ENCODE peak calls at places on chromosomes 3 and 15, in five cellular contexts. One of them, this sample, is unnamed.

GRCh38 chr3:60028243-60028642 is 978.4 kb upstream of the CFAP20DC start:
- DNase-seq in NCI-H1105 treated with DMSO at 0.1 percent for 48 hours: no peak
- DNase-seq in stimulated activated CD8-positive, alpha-beta memory T cell treated with anti-CD3 and anti-CD28 coated beads, Interleukin-12 subunit alpha, Interleukin-12 subunit beta, amount 100 ng/mL, for 4 hours: no peak
- DNase-seq in foreskin fibroblast: no peak
- DNase-seq in ELF-1: no peak
- DNase-seq in this sample: no peak

GRCh38 chr15:80179025-80179759 is 26.4 kb downstream of the FAH start:
- DNase-seq in foreskin fibroblast: peak
- DNase-seq in NCI-H1105 treated with DMSO at 0.1 percent for 48 hours: no peak
- DNase-seq in ELF-1: no peak
- DNase-seq in stimulated activated CD8-positive, alpha-beta memory T cell treated with anti-CD3 and anti-CD28 coated beads, Interleukin-12 subunit alpha, Interleukin-12 subunit beta, amount 100 ng/mL, for 4 hours: no peak
- DNase-seq in this sample: no peak

GRCh38 chr3:35137612-35138011 is 501.7 kb upstream of the ARPP21 start:
- DNase-seq in foreskin fibroblast: no peak
- DNase-seq in ELF-1: no peak
- DNase-seq in NCI-H1105 treated with DMSO at 0.1 percent for 48 hours: no peak
- DNase-seq in stimulated activated CD8-positive, alpha-beta memory T cell treated with anti-CD3 and anti-CD28 coated beads, Interleukin-12 subunit alpha, Interleukin-12 subunit beta, amount 100 ng/mL, for 4 hours: no peak
- DNase-seq in this sample: no peak

GRCh38 chr3:32890420-32891276 is 60.8 kb upstream of the CCR4 start:
- DNase-seq in foreskin fibroblast: no peak
- DNase-seq in ELF-1: no peak
- DNase-seq in stimulated activated CD8-positive, alpha-beta memory T cell treated with anti-CD3 and anti-CD28 coated beads, Interleukin-12 subunit alpha, Interleukin-12 subunit beta, amount 100 ng/mL, for 4 hours: no peak
- DNase-seq in NCI-H1105 treated with DMSO at 0.1 percent for 48 hours: no peak
- DNase-seq in this sample: no peak

GRCh38 chr3:126341755-126342150 is 15.5 kb downstream of the KLF15 start:
- DNase-seq in stimulated activated CD8-positive, alpha-beta memory T cell treated with anti-CD3 and anti-CD28 coated beads, Interleukin-12 subunit alpha, Interleukin-12 subunit beta, amount 100 ng/mL, for 4 hours: no peak
- DNase-seq in NCI-H1105 treated with DMSO at 0.1 percent for 48 hours: no peak
- DNase-seq in foreskin fibroblast: no peak
- DNase-seq in ELF-1: no peak
- DNase-seq in this sample: no peak

GRCh38 chr3:87595798-87596197 is 319.4 kb upstream of the POU1F1 start:
- DNase-seq in foreskin fibroblast: no peak
- DNase-seq in ELF-1: no peak
- DNase-seq in stimulated activated CD8-positive, alpha-beta memory T cell treated with anti-CD3 and anti-CD28 coated beads, Interleukin-12 subunit alpha, Interleukin-12 subunit beta, amount 100 ng/mL, for 4 hours: no peak
- DNase-seq in NCI-H1105 treated with DMSO at 0.1 percent for 48 hours: no peak
- DNase-seq in this sample: no peak

GRCh38 chr15:59360305-59360704 is 12.4 kb downstream of the MYO1E start:
- DNase-seq in ELF-1: no peak
- DNase-seq in stimulated activated CD8-positive, alpha-beta memory T cell treated with anti-CD3 and anti-CD28 coated beads, Interleukin-12 subunit alpha, Interleukin-12 subunit beta, amount 100 ng/mL, for 4 hours: no peak
- DNase-seq in NCI-H1105 treated with DMSO at 0.1 percent for 48 hours: no peak
- DNase-seq in foreskin fibroblast: peak
- DNase-seq in this sample: no peak

GRCh38 chr15:90862964-90863721 is 5.2 kb upstream of the FURIN start:
- DNase-seq in foreskin fibroblast: peak
- DNase-seq in ELF-1: no peak
- DNase-seq in stimulated activated CD8-positive, alpha-beta memory T cell treated with anti-CD3 and anti-CD28 coated beads, Interleukin-12 subunit alpha, Interleukin-12 subunit beta, amount 100 ng/mL, for 4 hours: no peak
- DNase-seq in NCI-H1105 treated with DMSO at 0.1 percent for 48 hours: no peak
- DNase-seq in this sample: no peak

GRCh38 chr3:27134165-27134796 is 234.9 kb downstream of the NEK10 start:
- DNase-seq in foreskin fibroblast: peak
- DNase-seq in stimulated activated CD8-positive, alpha-beta memory T cell treated with anti-CD3 and anti-CD28 coated beads, Interleukin-12 subunit alpha, Interleukin-12 subunit beta, amount 100 ng/mL, for 4 hours: peak
- DNase-seq in ELF-1: peak
- DNase-seq in NCI-H1105 treated with DMSO at 0.1 percent for 48 hours: peak
- DNase-seq in this sample: peak

GRCh38 chr15:75985966-75986365 is 26.3 kb downstream of the NRG4 start:
- DNase-seq in NCI-H1105 treated with DMSO at 0.1 percent for 48 hours: no peak
- DNase-seq in foreskin fibroblast: no peak
- DNase-seq in ELF-1: no peak
- DNase-seq in stimulated activated CD8-positive, alpha-beta memory T cell treated with anti-CD3 and anti-CD28 coated beads, Interleukin-12 subunit alpha, Interleukin-12 subunit beta, amount 100 ng/mL, for 4 hours: no peak
- DNase-seq in this sample: no peak

GRCh38 chr15:74724570-74725240 is 623 bp downstream of the CYP1A1 start:
- DNase-seq in stimulated activated CD8-positive, alpha-beta memory T cell treated with anti-CD3 and anti-CD28 coated beads, Interleukin-12 subunit alpha, Interleukin-12 subunit beta, amount 100 ng/mL, for 4 hours: no peak
- DNase-seq in ELF-1: no peak
- DNase-seq in foreskin fibroblast: no peak
- DNase-seq in NCI-H1105 treated with DMSO at 0.1 percent for 48 hours: no peak
- DNase-seq in this sample: no peak

GRCh38 chr15:85837011-85837433 is 42.3 kb upstream of the KLHL25 start:
- DNase-seq in stimulated activated CD8-positive, alpha-beta memory T cell treated with anti-CD3 and anti-CD28 coated beads, Interleukin-12 subunit alpha, Interleukin-12 subunit beta, amount 100 ng/mL, for 4 hours: no peak
- DNase-seq in foreskin fibroblast: no peak
- DNase-seq in ELF-1: no peak
- DNase-seq in NCI-H1105 treated with DMSO at 0.1 percent for 48 hours: no peak
- DNase-seq in this sample: no peak

GRCh38 chr15:38050529-38050928 is 116.1 kb downstream of the TMCO5A start:
- DNase-seq in foreskin fibroblast: peak
- DNase-seq in ELF-1: no peak
- DNase-seq in stimulated activated CD8-positive, alpha-beta memory T cell treated with anti-CD3 and anti-CD28 coated beads, Interleukin-12 subunit alpha, Interleukin-12 subunit beta, amount 100 ng/mL, for 4 hours: no peak
- DNase-seq in NCI-H1105 treated with DMSO at 0.1 percent for 48 hours: no peak
- DNase-seq in this sample: no peak

GRCh38 chr3:18716101-18716500 is 291.0 kb upstream of the SATB1 start:
- DNase-seq in foreskin fibroblast: no peak
- DNase-seq in NCI-H1105 treated with DMSO at 0.1 percent for 48 hours: no peak
- DNase-seq in stimulated activated CD8-positive, alpha-beta memory T cell treated with anti-CD3 and anti-CD28 coated beads, Interleukin-12 subunit alpha, Interleukin-12 subunit beta, amount 100 ng/mL, for 4 hours: no peak
- DNase-seq in ELF-1: no peak
- DNase-seq in this sample: no peak